ENCODE peak calls at places on chromosomes 6 and 20, in seven cellular contexts. W, N, X, A, I, H and U are unnamed samples.

GRCh38 chr6:168877821-168878282 is 375.8 kb downstream of the THBS2 start:
- DNase-seq in W (no peak), N (no peak), X (no peak), A (peak; percentile 38), I (no peak), H (no peak), U (no peak)

GRCh38 chr6:53151676-53152075 is 3.0 kb upstream of the GCM1 start:
- DNase-seq in W (no peak), N (no peak), X (peak; percentile 30), A (no peak), I (no peak), H (peak; percentile 67), U (peak; percentile 14)

GRCh38 chr6:14540276-14540675 is 422.7 kb downstream of the CD83 start:
- DNase-seq in W (no peak), N (no peak), X (no peak), A (no peak), I (no peak), H (no peak), U (no peak)

GRCh38 chr20:10313701-10314100 is 95.1 kb downstream of the SNAP25 start:
- DNase-seq in W (no peak), N (no peak), X (peak; percentile 43), A (no peak), I (no peak), H (no peak), U (no peak)

GRCh38 chr6:148700047-148700712 is 46.6 kb upstream of the UST start:
- DNase-seq in W (no peak), N (no peak), X (peak; percentile 25), A (no peak), I (no peak), H (no peak), U (no peak)

GRCh38 chr6:5261545-5262109 is 314 bp downstream of the FARS2 start:
- DNase-seq in W (no peak), N (no peak), X (no peak), A (no peak), I (no peak), H (no peak), U (no peak)

GRCh38 chr6:19465760-19466159 is 371.4 kb upstream of the ID4 start:
- DNase-seq in W (no peak), N (no peak), X (peak; percentile 64), A (no peak), I (no peak), H (no peak), U (no peak)

GRCh38 chr20:5590899-5591298 is 159.3 kb upstream of the SHLD1 start:
- DNase-seq in W (no peak), N (no peak), X (no peak), A (no peak), I (no peak), H (no peak), U (no peak)

GRCh38 chr20:40508821-40509220 is 180.2 kb downstream of the MAFB start:
- DNase-seq in W (no peak), N (no peak), X (peak; percentile 28), A (no peak), I (no peak), H (no peak), U (no peak)

GRCh38 chr20:15895126-15895525 is 678.1 kb downstream of the KIF16B start:
- DNase-seq in W (no peak), N (no peak), X (no peak), A (no peak), I (no peak), H (no peak), U (no peak)

GRCh38 chr20:61477366-61477966 is 225.4 kb downstream of the CDH4 start:
- DNase-seq in W (no peak), N (no peak), X (no peak), A (no peak), I (no peak), H (no peak), U (no peak)

GRCh38 chr20:44079291-44079690 is 107.7 kb downstream of the JPH2 start:
- DNase-seq in W (no peak), N (no peak), X (peak; percentile 57), A (no peak), I (no peak), H (no peak), U (no peak)

GRCh38 chr6:44661631-44662030 is 274.1 kb downstream of the CDC5L start:
- DNase-seq in W (no peak), N (no peak), X (no peak), A (no peak), I (no peak), H (no peak), U (no peak)

GRCh38 chr6:158005626-158006180 is 24.0 kb downstream of the SYNJ2 start:
- DNase-seq in W (no peak), N (no peak), X (no peak), A (no peak), I (no peak), H (no peak), U (no peak)